ENCODE peak calls at places on chromosomes 16 and 17, in seven cellular contexts. K is activated naive CD4-positive, alpha-beta T cell; E is CD4-positive, CD25-positive, alpha-beta regulatory T cell; B is NCI-H460; U is NCI-H1417; N is activated CD8-positive, alpha-beta memory T cell treated with anti-CD3 and anti-CD28 coated beads for 48 hours; Z is ACHN. X is an unnamed sample.

GRCh38 chr16:70529051-70529777 is 5.6 kb downstream of the SF3B3 start:
- DNase-seq in Z (peak), E (no peak), N (no peak), B (peak), U (no peak), K (no peak), X (no peak)

GRCh38 chr17:31134526-31134925 is 39.7 kb downstream of the NF1 start:
- DNase-seq in N (no peak), Z (no peak), B (no peak), K (no peak), E (no peak), U (no peak), X (no peak)

GRCh38 chr16:89531821-89532526 is 23.8 kb downstream of the SPG7 start:
- DNase-seq in N (no peak), B (no peak), E (no peak), Z (no peak), K (no peak), U (no peak), X (no peak)

GRCh38 chr17:70314506-70314905 is 145.2 kb downstream of the KCNJ2 start:
- DNase-seq in U (no peak), Z (no peak), B (no peak), E (no peak), N (no peak), K (no peak), X (no peak)

GRCh38 chr17:78268191-78268874 is 36.9 kb downstream of the TMEM235 start:
- DNase-seq in U (no peak), E (no peak), B (no peak), Z (no peak), N (no peak), K (no peak), X (no peak)

GRCh38 chr16:89905511-89906140 is 13.0 kb upstream of the MC1R start:
- DNase-seq in N (no peak), E (no peak), U (peak), Z (no peak), K (no peak), B (no peak), X (no peak)

GRCh38 chr16:4081577-4082021 is 34.6 kb downstream of the ADCY9 start:
- DNase-seq in B (no peak), K (peak), Z (no peak), U (no peak), N (no peak), E (no peak), X (no peak)

GRCh38 chr17:83193336-83194188 is 114.2 kb downstream of the METRNL start:
- DNase-seq in B (no peak), Z (no peak), K (no peak), N (no peak), E (no peak), U (no peak), X (no peak)

GRCh38 chr17:48054238-48055185 is 6.4 kb downstream of the NFE2L1 start:
- DNase-seq in U (peak), B (peak), E (no peak), K (no peak), N (no peak), Z (peak), X (peak)

GRCh38 chr16:49698416-49698815 is 157.5 kb downstream of the ZNF423 start:
- DNase-seq in Z (no peak), B (no peak), K (no peak), E (no peak), U (no peak), N (no peak), X (no peak)

GRCh38 chr16:78816499-78817441 is 717.3 kb downstream of the WWOX start:
- DNase-seq in E (no peak), K (no peak), B (no peak), U (no peak), Z (no peak), N (no peak), X (no peak)

GRCh38 chr16:693766-694165 is 3.6 kb upstream of the WDR24 start:
- DNase-seq in N (no peak), B (no peak), E (peak), Z (no peak), K (peak), U (no peak), X (no peak)

GRCh38 chr17:29063992-29064391 is 21.1 kb downstream of the PIPOX start:
- DNase-seq in U (no peak), N (no peak), K (no peak), B (no peak), E (no peak), Z (no peak), X (no peak)

GRCh38 chr17:29570521-29570920 is 2.0 kb downstream of the TP53I13 start:
- DNase-seq in B (no peak), E (no peak), Z (no peak), K (no peak), U (no peak), N (no peak), X (no peak)

GRCh38 chr17:62931101-62931500 is 34.9 kb upstream of the TANC2 start:
- DNase-seq in E (no peak), K (no peak), B (no peak), U (no peak), Z (no peak), N (no peak), X (no peak)

GRCh38 chr16:78490847-78491246 is 391.4 kb downstream of the WWOX start:
- DNase-seq in N (no peak), K (no peak), U (no peak), E (no peak), B (no peak), Z (no peak), X (no peak)

GRCh38 chr16:66474750-66475199 is 47.7 kb downstream of the BEAN1 start:
- DNase-seq in B (no peak), Z (no peak), N (no peak), E (no peak), K (peak), U (peak), X (no peak)

GRCh38 chr17:75345514-75346167 is 56.4 kb upstream of the SLC25A19 start:
- DNase-seq in U (no peak), E (peak), B (no peak), Z (no peak), N (peak), K (peak), X (no peak)

GRCh38 chr16:66477028-66477515 is 50.0 kb downstream of the BEAN1 start:
- DNase-seq in E (no peak), U (no peak), Z (no peak), K (no peak), B (no peak), N (no peak), X (no peak)

GRCh38 chr16:49622421-49623402 is 233.2 kb downstream of the ZNF423 start:
- DNase-seq in Z (no peak), B (no peak), K (no peak), N (no peak), U (no peak), E (no peak), X (no peak)

GRCh38 chr17:27552467-27552779 is 78.6 kb upstream of the LGALS9 start:
- DNase-seq in K (no peak), N (no peak), Z (peak), E (no peak), B (no peak), U (no peak), X (no peak)

GRCh38 chr17:66790476-66791061 is 44.3 kb upstream of the CACNG5 start:
- DNase-seq in E (no peak), Z (no peak), U (no peak), N (no peak), B (no peak), K (no peak), X (no peak)

GRCh38 chr16:50196736-50197135 is 43.6 kb downstream of the TENT4B start:
- DNase-seq in U (no peak), E (no peak), B (no peak), Z (peak), K (peak), N (no peak), X (no peak)

GRCh38 chr17:50288306-50288705 is 14.0 kb downstream of the TMEM92 start:
- DNase-seq in U (no peak), N (no peak), K (no peak), E (no peak), Z (no peak), B (no peak), X (no peak)

GRCh38 chr16:27745348-27745747 is 195.4 kb downstream of the KATNIP start:
- DNase-seq in B (no peak), K (no peak), Z (no peak), U (no peak), N (no peak), E (no peak), X (no peak)

GRCh38 chr16:77276686-77277085 is 77.5 kb downstream of the SYCE1L start:
- DNase-seq in N (no peak), U (no peak), B (no peak), K (no peak), E (no peak), Z (no peak), X (no peak)

GRCh38 chr16:85652431-85653221 is 36.1 kb downstream of the GINS2 start:
- DNase-seq in N (no peak), U (peak), B (no peak), K (no peak), E (no peak), Z (peak), X (no peak)

GRCh38 chr17:40063034-40063765 is 435 bp downstream of the THRA start:
- DNase-seq in U (peak), N (no peak), B (no peak), Z (peak), K (peak), E (no peak), X (no peak)

GRCh38 chr17:17783121-17783824 is 53.5 kb downstream of the SREBF1 start:
- DNase-seq in E (peak), N (peak), Z (peak), B (no peak), K (peak), U (peak), X (peak)

GRCh38 chr17:12388206-12388605 is 277.5 kb upstream of the MYOCD start:
- DNase-seq in B (no peak), N (no peak), E (no peak), U (no peak), Z (no peak), K (no peak), X (no peak)

GRCh38 chr16:89596061-89596689 is 17.3 kb upstream of the DPEP1 start:
- DNase-seq in B (no peak), N (no peak), Z (no peak), U (no peak), K (no peak), E (no peak), X (no peak)

GRCh38 chr17:81967244-81967532 is 6.2 kb upstream of the NOTUM start:
- DNase-seq in K (no peak), N (no peak), B (no peak), E (no peak), Z (no peak), U (no peak), X (no peak)

GRCh38 chr16:2034695-2035430 is 8.2 kb downstream of the NHERF2 start:
- DNase-seq in K (no peak), Z (no peak), B (no peak), E (no peak), U (no peak), N (no peak), X (no peak)

GRCh38 chr17:55386931-55387330 is 34.7 kb downstream of the MMD start:
- DNase-seq in B (no peak), N (no peak), E (no peak), K (no peak), Z (no peak), U (no peak), X (no peak)